ENCODE peak calls at places on chromosomes 6 and 20, in ten cellular contexts. A is stimulated activated CD4-positive, alpha-beta T cell treated with anti-CD3 and anti-CD28 coated beads, Interleukin-1b, Interleukin-23, amount 100 ng/mL, for 4 hours; X is T-helper 17 cell; Z is RWPE1; H is GM04503; I is AG08396; B is GM12892; F is sigmoid colon; R is stimulated activated CD8-positive, alpha-beta memory T cell treated with anti-CD3 and anti-CD28 coated beads, Interleukin-7, amount 100 ng/mL, for 4 hours; K is NCI-H1417. J is an unnamed sample.

GRCh38 chr20:2840967-2841531 is 504 bp downstream of the VPS16 start:
- DNase-seq in B (peak), K (no peak), F (peak), Z (peak), X (no peak), H (peak), A (peak), R (no peak), I (peak), J (peak)

GRCh38 chr20:9928955-9929354 is 90.1 kb upstream of the PAK5 start:
- DNase-seq in A (no peak), I (no peak), F (no peak), K (no peak), B (no peak), R (no peak), X (no peak), H (no peak), Z (peak), J (no peak)

GRCh38 chr20:46359233-46359751 is 47.1 kb downstream of the ELMO2 start:
- DNase-seq in R (no peak), A (no peak), I (no peak), F (no peak), B (peak), K (no peak), Z (no peak), X (no peak), H (no peak), J (peak)

GRCh38 chr6:2884817-2885216 is 18.3 kb downstream of the SERPINB9 start:
- DNase-seq in X (no peak), I (no peak), B (no peak), R (no peak), H (no peak), K (no peak), F (no peak), A (no peak), Z (no peak), J (no peak)

GRCh38 chr20:47727170-47727880 is 58.0 kb downstream of the SULF2 start:
- DNase-seq in X (peak), H (no peak), I (no peak), F (peak), A (peak), B (peak), K (no peak), Z (no peak), R (peak), J (peak)

GRCh38 chr6:34839696-34840352 is 47.9 kb downstream of the BLTP3A start:
- DNase-seq in Z (no peak), H (no peak), R (no peak), I (no peak), X (no peak), K (no peak), B (no peak), F (no peak), A (no peak), J (no peak)

GRCh38 chr6:125835221-125835744 is 44.5 kb downstream of the NCOA7 start:
- DNase-seq in Z (no peak), X (no peak), I (peak), A (no peak), R (no peak), F (peak), H (peak), K (no peak), B (no peak), J (no peak)

GRCh38 chr6:30327232-30327746 is 562 bp downstream of the TRIM39 start:
- DNase-seq in B (no peak), I (no peak), K (no peak), R (no peak), A (no peak), Z (no peak), F (no peak), H (no peak), X (no peak), J (no peak)

GRCh38 chr20:12928358-12928754 is 80.4 kb upstream of the SPTLC3 start:
- DNase-seq in A (no peak), H (no peak), B (no peak), X (no peak), Z (no peak), I (no peak), R (no peak), F (no peak), K (no peak), J (no peak)

GRCh38 chr6:157549468-157549745 is 168.4 kb downstream of the ZDHHC14 start:
- DNase-seq in B (no peak), A (no peak), Z (no peak), I (no peak), H (no peak), R (no peak), K (no peak), F (no peak), X (no peak), J (no peak)

GRCh38 chr6:87837876-87838275 is 135.8 kb upstream of the AKIRIN2 start:
- DNase-seq in A (no peak), R (no peak), I (no peak), B (no peak), H (no peak), X (no peak), F (no peak), Z (no peak), K (no peak), J (no peak)

GRCh38 chr20:47355489-47356219 is 845 bp downstream of the ZMYND8 start:
- DNase-seq in H (no peak), F (no peak), Z (no peak), B (no peak), K (no peak), X (no peak), A (peak), I (no peak), R (no peak), J (no peak)

GRCh38 chr6:75176076-75176582 is 29.7 kb downstream of the COL12A1 start:
- DNase-seq in I (no peak), Z (no peak), A (no peak), B (no peak), R (no peak), K (no peak), F (no peak), X (no peak), H (no peak), J (no peak)

GRCh38 chr6:137471497-137471896 is 22.7 kb downstream of the OLIG3 start:
- DNase-seq in B (no peak), Z (no peak), F (no peak), K (no peak), H (no peak), I (no peak), X (no peak), A (no peak), R (no peak), J (no peak)

J was measured in GM10248.